ENCODE peak calls at places on chromosome 11, in ten cellular contexts. One of them, this sample, is unnamed.

GRCh38 chr11:3626250-3626960 is 15.4 kb downstream of the ART5 start:
- DNase-seq in activated naive CD4-positive, alpha-beta T cell treated with anti-CD3 and anti-CD28 coated beads, Interleukin-2, amount 50 U/mL, for 16 hours: no peak
- DNase-seq in midbrain: peak
- DNase-seq in GM23248: no peak
- DNase-seq in iris pigment epithelial cell: no peak
- DNase-seq in fibroblast of lung: no peak
- DNase-seq in activated CD4-positive, CD25-positive, alpha-beta regulatory T cell: no peak
- DNase-seq in psoas muscle: peak
- DNase-seq in NCI-H1092: no peak
- DNase-seq in nucleus accumbens: peak
- DNase-seq in this sample: no peak

GRCh38 chr11:34240150-34240494 is 117.7 kb downstream of the ABTB2 start:
- DNase-seq in nucleus accumbens: no peak
- DNase-seq in psoas muscle: no peak
- DNase-seq in midbrain: no peak
- DNase-seq in fibroblast of lung: no peak
- DNase-seq in activated naive CD4-positive, alpha-beta T cell treated with anti-CD3 and anti-CD28 coated beads, Interleukin-2, amount 50 U/mL, for 16 hours: no peak
- DNase-seq in GM23248: no peak
- DNase-seq in NCI-H1092: no peak
- DNase-seq in iris pigment epithelial cell: no peak
- DNase-seq in activated CD4-positive, CD25-positive, alpha-beta regulatory T cell: no peak
- DNase-seq in this sample: no peak

GRCh38 chr11:119103793-119104192 is 2.1 kb upstream of the DPAGT1 start:
- DNase-seq in nucleus accumbens: peak
- DNase-seq in fibroblast of lung: no peak
- DNase-seq in activated naive CD4-positive, alpha-beta T cell treated with anti-CD3 and anti-CD28 coated beads, Interleukin-2, amount 50 U/mL, for 16 hours: no peak
- DNase-seq in psoas muscle: no peak
- DNase-seq in activated CD4-positive, CD25-positive, alpha-beta regulatory T cell: no peak
- DNase-seq in NCI-H1092: peak
- DNase-seq in iris pigment epithelial cell: no peak
- DNase-seq in midbrain: no peak
- DNase-seq in GM23248: no peak
- DNase-seq in this sample: peak

GRCh38 chr11:72070486-72070885 is 9.9 kb downstream of the NUMA1 start:
- DNase-seq in iris pigment epithelial cell: no peak
- DNase-seq in midbrain: no peak
- DNase-seq in NCI-H1092: no peak
- DNase-seq in nucleus accumbens: no peak
- DNase-seq in activated naive CD4-positive, alpha-beta T cell treated with anti-CD3 and anti-CD28 coated beads, Interleukin-2, amount 50 U/mL, for 16 hours: no peak
- DNase-seq in activated CD4-positive, CD25-positive, alpha-beta regulatory T cell: no peak
- DNase-seq in fibroblast of lung: no peak
- DNase-seq in GM23248: no peak
- DNase-seq in psoas muscle: no peak
- DNase-seq in this sample: no peak

GRCh38 chr11:126304457-126305072 is 705 bp downstream of the DCPS start:
- DNase-seq in GM23248: no peak
- DNase-seq in midbrain: no peak
- DNase-seq in nucleus accumbens: no peak
- DNase-seq in psoas muscle: no peak
- DNase-seq in activated CD4-positive, CD25-positive, alpha-beta regulatory T cell: no peak
- DNase-seq in NCI-H1092: no peak
- DNase-seq in iris pigment epithelial cell: no peak
- DNase-seq in activated naive CD4-positive, alpha-beta T cell treated with anti-CD3 and anti-CD28 coated beads, Interleukin-2, amount 50 U/mL, for 16 hours: no peak
- DNase-seq in fibroblast of lung: no peak
- DNase-seq in this sample: no peak

GRCh38 chr11:69644071-69644961 is 3.4 kb downstream of the CCND1 start:
- DNase-seq in activated naive CD4-positive, alpha-beta T cell treated with anti-CD3 and anti-CD28 coated beads, Interleukin-2, amount 50 U/mL, for 16 hours: no peak
- DNase-seq in iris pigment epithelial cell: peak
- DNase-seq in NCI-H1092: peak
- DNase-seq in activated CD4-positive, CD25-positive, alpha-beta regulatory T cell: no peak
- DNase-seq in nucleus accumbens: peak
- DNase-seq in GM23248: peak
- DNase-seq in fibroblast of lung: peak
- DNase-seq in midbrain: peak
- DNase-seq in psoas muscle: peak
- DNase-seq in this sample: no peak

GRCh38 chr11:134555510-134555909 is 143.5 kb upstream of the B3GAT1 start:
- DNase-seq in iris pigment epithelial cell: no peak
- DNase-seq in NCI-H1092: no peak
- DNase-seq in activated CD4-positive, CD25-positive, alpha-beta regulatory T cell: no peak
- DNase-seq in GM23248: no peak
- DNase-seq in psoas muscle: no peak
- DNase-seq in activated naive CD4-positive, alpha-beta T cell treated with anti-CD3 and anti-CD28 coated beads, Interleukin-2, amount 50 U/mL, for 16 hours: no peak
- DNase-seq in fibroblast of lung: no peak
- DNase-seq in nucleus accumbens: no peak
- DNase-seq in midbrain: no peak
- DNase-seq in this sample: no peak

GRCh38 chr11:44980533-44981427 is 30.1 kb upstream of the TP53I11 start:
- DNase-seq in NCI-H1092: no peak
- DNase-seq in psoas muscle: no peak
- DNase-seq in nucleus accumbens: no peak
- DNase-seq in GM23248: no peak
- DNase-seq in midbrain: no peak
- DNase-seq in activated naive CD4-positive, alpha-beta T cell treated with anti-CD3 and anti-CD28 coated beads, Interleukin-2, amount 50 U/mL, for 16 hours: no peak
- DNase-seq in activated CD4-positive, CD25-positive, alpha-beta regulatory T cell: no peak
- DNase-seq in fibroblast of lung: no peak
- DNase-seq in iris pigment epithelial cell: no peak
- DNase-seq in this sample: no peak

GRCh38 chr11:34174411-34175041 is 69.1 kb downstream of the NAT10 start:
- DNase-seq in iris pigment epithelial cell: peak
- DNase-seq in activated CD4-positive, CD25-positive, alpha-beta regulatory T cell: peak
- DNase-seq in GM23248: peak
- DNase-seq in psoas muscle: peak
- DNase-seq in fibroblast of lung: peak
- DNase-seq in NCI-H1092: peak
- DNase-seq in activated naive CD4-positive, alpha-beta T cell treated with anti-CD3 and anti-CD28 coated beads, Interleukin-2, amount 50 U/mL, for 16 hours: peak
- DNase-seq in nucleus accumbens: peak
- DNase-seq in midbrain: peak
- DNase-seq in this sample: no peak

GRCh38 chr11:47271328-47271727 is 1.4 kb downstream of the MADD start:
- DNase-seq in midbrain: no peak
- DNase-seq in psoas muscle: no peak
- DNase-seq in activated CD4-positive, CD25-positive, alpha-beta regulatory T cell: no peak
- DNase-seq in iris pigment epithelial cell: no peak
- DNase-seq in GM23248: no peak
- DNase-seq in NCI-H1092: no peak
- DNase-seq in nucleus accumbens: no peak
- DNase-seq in fibroblast of lung: no peak
- DNase-seq in activated naive CD4-positive, alpha-beta T cell treated with anti-CD3 and anti-CD28 coated beads, Interleukin-2, amount 50 U/mL, for 16 hours: no peak
- DNase-seq in this sample: no peak

GRCh38 chr11:69381681-69382130 is 87.8 kb downstream of the MYEOV start:
- DNase-seq in nucleus accumbens: no peak
- DNase-seq in activated CD4-positive, CD25-positive, alpha-beta regulatory T cell: no peak
- DNase-seq in NCI-H1092: no peak
- DNase-seq in fibroblast of lung: no peak
- DNase-seq in activated naive CD4-positive, alpha-beta T cell treated with anti-CD3 and anti-CD28 coated beads, Interleukin-2, amount 50 U/mL, for 16 hours: no peak
- DNase-seq in GM23248: no peak
- DNase-seq in iris pigment epithelial cell: no peak
- DNase-seq in midbrain: no peak
- DNase-seq in psoas muscle: peak
- DNase-seq in this sample: no peak

GRCh38 chr11:74685905-74686304 is 45.3 kb downstream of the CHRDL2 start:
- DNase-seq in nucleus accumbens: peak
- DNase-seq in activated CD4-positive, CD25-positive, alpha-beta regulatory T cell: no peak
- DNase-seq in fibroblast of lung: no peak
- DNase-seq in midbrain: peak
- DNase-seq in NCI-H1092: no peak
- DNase-seq in psoas muscle: peak
- DNase-seq in iris pigment epithelial cell: no peak
- DNase-seq in activated naive CD4-positive, alpha-beta T cell treated with anti-CD3 and anti-CD28 coated beads, Interleukin-2, amount 50 U/mL, for 16 hours: no peak
- DNase-seq in GM23248: no peak
- DNase-seq in this sample: no peak

GRCh38 chr11:14908214-14908880 is 16.3 kb upstream of the CYP2R1 start:
- DNase-seq in activated naive CD4-positive, alpha-beta T cell treated with anti-CD3 and anti-CD28 coated beads, Interleukin-2, amount 50 U/mL, for 16 hours: peak
- DNase-seq in nucleus accumbens: peak
- DNase-seq in fibroblast of lung: peak
- DNase-seq in psoas muscle: no peak
- DNase-seq in activated CD4-positive, CD25-positive, alpha-beta regulatory T cell: peak
- DNase-seq in GM23248: peak
- DNase-seq in midbrain: peak
- DNase-seq in NCI-H1092: peak
- DNase-seq in iris pigment epithelial cell: peak
- DNase-seq in this sample: no peak

GRCh38 chr11:59755701-59756495 is 722 bp downstream of the STX3 start:
- DNase-seq in activated CD4-positive, CD25-positive, alpha-beta regulatory T cell: peak
- DNase-seq in fibroblast of lung: peak
- DNase-seq in iris pigment epithelial cell: peak
- DNase-seq in nucleus accumbens: peak
- DNase-seq in psoas muscle: peak
- DNase-seq in NCI-H1092: no peak
- DNase-seq in GM23248: peak
- DNase-seq in midbrain: peak
- DNase-seq in activated naive CD4-positive, alpha-beta T cell treated with anti-CD3 and anti-CD28 coated beads, Interleukin-2, amount 50 U/mL, for 16 hours: peak
- DNase-seq in this sample: no peak

GRCh38 chr11:15336016-15336415 is 221.3 kb downstream of the INSC start:
- DNase-seq in fibroblast of lung: no peak
- DNase-seq in activated CD4-positive, CD25-positive, alpha-beta regulatory T cell: no peak
- DNase-seq in midbrain: no peak
- DNase-seq in iris pigment epithelial cell: no peak
- DNase-seq in NCI-H1092: no peak
- DNase-seq in activated naive CD4-positive, alpha-beta T cell treated with anti-CD3 and anti-CD28 coated beads, Interleukin-2, amount 50 U/mL, for 16 hours: no peak
- DNase-seq in GM23248: no peak
- DNase-seq in psoas muscle: no peak
- DNase-seq in nucleus accumbens: no peak
- DNase-seq in this sample: no peak

GRCh38 chr11:124174001-124174400 is 9.1 kb upstream of the OR10D3 start:
- DNase-seq in psoas muscle: no peak
- DNase-seq in midbrain: peak
- DNase-seq in fibroblast of lung: peak
- DNase-seq in activated CD4-positive, CD25-positive, alpha-beta regulatory T cell: no peak
- DNase-seq in nucleus accumbens: no peak
- DNase-seq in GM23248: peak
- DNase-seq in iris pigment epithelial cell: peak
- DNase-seq in activated naive CD4-positive, alpha-beta T cell treated with anti-CD3 and anti-CD28 coated beads, Interleukin-2, amount 50 U/mL, for 16 hours: no peak
- DNase-seq in NCI-H1092: peak
- DNase-seq in this sample: no peak

GRCh38 chr11:83438438-83438837 is 152.3 kb upstream of the CCDC90B start:
- DNase-seq in psoas muscle: no peak
- DNase-seq in midbrain: no peak
- DNase-seq in activated CD4-positive, CD25-positive, alpha-beta regulatory T cell: no peak
- DNase-seq in fibroblast of lung: no peak
- DNase-seq in NCI-H1092: no peak
- DNase-seq in GM23248: no peak
- DNase-seq in activated naive CD4-positive, alpha-beta T cell treated with anti-CD3 and anti-CD28 coated beads, Interleukin-2, amount 50 U/mL, for 16 hours: no peak
- DNase-seq in nucleus accumbens: no peak
- DNase-seq in iris pigment epithelial cell: no peak
- DNase-seq in this sample: no peak

This sample was measured in NCI-H524 treated with DMSO at 0.1 percent for 48 hours.